ENCODE peak calls at places on chromosome 11, in four cellular contexts. One of them, this sample, is unnamed.

GRCh38 chr11:113387605-113388211 is at the start of gene ANKK1:
- DNase-seq in right lobe of liver: no peak
- DNase-seq in RWPE1: no peak
- DNase-seq in fibroblast of the conjunctiva: no peak
- DNase-seq in this sample: no peak

GRCh38 chr11:104774578-104774977 is 123.7 kb downstream of the CASP12 start:
- DNase-seq in right lobe of liver: no peak
- DNase-seq in RWPE1: no peak
- DNase-seq in fibroblast of the conjunctiva: no peak
- DNase-seq in this sample: no peak

GRCh38 chr11:9263840-9264380 is 1.2 kb downstream of the DENND5A start:
- DNase-seq in right lobe of liver: no peak
- DNase-seq in RWPE1: peak; percentile 28
- DNase-seq in fibroblast of the conjunctiva: no peak
- DNase-seq in this sample: no peak

GRCh38 chr11:118133816-118134215 is 18.8 kb downstream of the SCN4B start:
- DNase-seq in right lobe of liver: no peak
- DNase-seq in RWPE1: no peak
- DNase-seq in fibroblast of the conjunctiva: no peak
- DNase-seq in this sample: no peak

GRCh38 chr11:75445315-75445953 is 12.4 kb upstream of the KLHL35 start:
- DNase-seq in right lobe of liver: peak; percentile 74
- DNase-seq in RWPE1: peak; percentile 69
- DNase-seq in fibroblast of the conjunctiva: peak; percentile 21
- DNase-seq in this sample: peak; percentile 71

GRCh38 chr11:45847908-45848316 is 637 bp downstream of the CRY2 start:
- DNase-seq in right lobe of liver: peak; percentile 54
- DNase-seq in RWPE1: peak; percentile 49
- DNase-seq in fibroblast of the conjunctiva: peak; percentile 38
- DNase-seq in this sample: peak; percentile 29

GRCh38 chr11:75431533-75432525 is 1.2 kb downstream of the KLHL35 start:
- DNase-seq in right lobe of liver: no peak
- DNase-seq in RWPE1: no peak
- DNase-seq in fibroblast of the conjunctiva: no peak
- DNase-seq in this sample: no peak

GRCh38 chr11:269146-269890 is 8.9 kb upstream of the NLRP6 start:
- DNase-seq in right lobe of liver: no peak
- DNase-seq in RWPE1: no peak
- DNase-seq in fibroblast of the conjunctiva: no peak
- DNase-seq in this sample: no peak

GRCh38 chr11:78110351-78110750 is 29.1 kb downstream of the ALG8 start:
- DNase-seq in right lobe of liver: no peak
- DNase-seq in RWPE1: no peak
- DNase-seq in fibroblast of the conjunctiva: no peak
- DNase-seq in this sample: no peak

GRCh38 chr11:132055296-132055695 is 684.9 kb downstream of the NTM start:
- DNase-seq in right lobe of liver: no peak
- DNase-seq in RWPE1: no peak
- DNase-seq in fibroblast of the conjunctiva: no peak
- DNase-seq in this sample: no peak

GRCh38 chr11:2301631-2302272 is at the start of the genes C11orf21 and TSPAN32:
- DNase-seq in right lobe of liver: peak; percentile 57
- DNase-seq in RWPE1: no peak
- DNase-seq in fibroblast of the conjunctiva: no peak
- DNase-seq in this sample: peak; percentile 69

GRCh38 chr11:86515297-86516094 is 140.8 kb downstream of the CCDC81 start:
- DNase-seq in right lobe of liver: no peak
- DNase-seq in RWPE1: peak; percentile 86
- DNase-seq in fibroblast of the conjunctiva: no peak
- DNase-seq in this sample: no peak

GRCh38 chr11:6022954-6023353 is 7.6 kb downstream of the OR56A1 start:
- DNase-seq in right lobe of liver: no peak
- DNase-seq in RWPE1: peak; percentile 25
- DNase-seq in fibroblast of the conjunctiva: peak; percentile 5
- DNase-seq in this sample: no peak

GRCh38 chr11:45163956-45164575 is 17.6 kb downstream of the PRDM11 start:
- DNase-seq in right lobe of liver: no peak
- DNase-seq in RWPE1: no peak
- DNase-seq in fibroblast of the conjunctiva: no peak
- DNase-seq in this sample: no peak

GRCh38 chr11:64996710-64997380 is at the start of gene BATF2:
- DNase-seq in right lobe of liver: peak; percentile 92
- DNase-seq in RWPE1: peak; percentile 60
- DNase-seq in fibroblast of the conjunctiva: no peak
- DNase-seq in this sample: peak; percentile 70

GRCh38 chr11:79419120-79419519 is 21.7 kb downstream of the TENM4 start:
- DNase-seq in right lobe of liver: no peak
- DNase-seq in RWPE1: peak; percentile 98
- DNase-seq in fibroblast of the conjunctiva: no peak
- DNase-seq in this sample: no peak

GRCh38 chr11:87970762-87971161 is 204.5 kb downstream of the RAB38 start:
- DNase-seq in right lobe of liver: no peak
- DNase-seq in RWPE1: no peak
- DNase-seq in fibroblast of the conjunctiva: no peak
- DNase-seq in this sample: no peak

GRCh38 chr11:121086866-121087265 is 14.2 kb upstream of the TECTA start:
- DNase-seq in right lobe of liver: no peak
- DNase-seq in RWPE1: no peak
- DNase-seq in fibroblast of the conjunctiva: peak; percentile 22
- DNase-seq in this sample: no peak

GRCh38 chr11:1936072-1936780 is 10.9 kb upstream of the MRPL23 start:
- DNase-seq in right lobe of liver: peak; percentile 41
- DNase-seq in RWPE1: no peak
- DNase-seq in fibroblast of the conjunctiva: no peak
- DNase-seq in this sample: peak; percentile 10

GRCh38 chr11:104581246-104581980 is 316.8 kb downstream of the CASP12 start:
- DNase-seq in right lobe of liver: no peak
- DNase-seq in RWPE1: no peak
- DNase-seq in fibroblast of the conjunctiva: peak; percentile 31
- DNase-seq in this sample: no peak

GRCh38 chr11:28132541-28132940 is 24.4 kb downstream of the METTL15 start:
- DNase-seq in right lobe of liver: no peak
- DNase-seq in RWPE1: no peak
- DNase-seq in fibroblast of the conjunctiva: no peak
- DNase-seq in this sample: no peak

GRCh38 chr11:42112896-42113295 is 653.4 kb upstream of the LRRC4C start:
- DNase-seq in right lobe of liver: no peak
- DNase-seq in RWPE1: no peak
- DNase-seq in fibroblast of the conjunctiva: no peak
- DNase-seq in this sample: no peak

This sample was measured in left ventricle myocardium inferior.